ENCODE peak calls at places on chromosomes 3 and 15, in four cellular contexts. One of them, this sample, is unnamed.

GRCh38 chr3:87167634-87168456 is 59.3 kb upstream of the CHMP2B start:
- DNase-seq in fibroblast of the conjunctiva: peak
- DNase-seq in fibroblast of pulmonary artery: peak
- DNase-seq in stimulated activated CD8-positive, alpha-beta memory T cell treated with anti-CD3 and anti-CD28 coated beads, Interleukin-2, amount 100 ng/mL, for 48 hours: no peak
- DNase-seq in this sample: peak

GRCh38 chr15:52362497-52362896 is 66.9 kb upstream of the MYO5C start:
- DNase-seq in fibroblast of pulmonary artery: peak
- DNase-seq in fibroblast of the conjunctiva: no peak
- DNase-seq in stimulated activated CD8-positive, alpha-beta memory T cell treated with anti-CD3 and anti-CD28 coated beads, Interleukin-2, amount 100 ng/mL, for 48 hours: no peak
- DNase-seq in this sample: no peak

GRCh38 chr15:41115088-41115651 is 910 bp downstream of the INO80 start:
- DNase-seq in fibroblast of pulmonary artery: peak
- DNase-seq in fibroblast of the conjunctiva: peak
- DNase-seq in stimulated activated CD8-positive, alpha-beta memory T cell treated with anti-CD3 and anti-CD28 coated beads, Interleukin-2, amount 100 ng/mL, for 48 hours: no peak
- DNase-seq in this sample: no peak

GRCh38 chr15:56165234-56165633 is 78.4 kb downstream of the RFX7 start:
- DNase-seq in stimulated activated CD8-positive, alpha-beta memory T cell treated with anti-CD3 and anti-CD28 coated beads, Interleukin-2, amount 100 ng/mL, for 48 hours: no peak
- DNase-seq in fibroblast of pulmonary artery: no peak
- DNase-seq in fibroblast of the conjunctiva: no peak
- DNase-seq in this sample: no peak

GRCh38 chr15:77836116-77836798 is 203.5 kb upstream of the LINGO1 start:
- DNase-seq in fibroblast of pulmonary artery: peak
- DNase-seq in stimulated activated CD8-positive, alpha-beta memory T cell treated with anti-CD3 and anti-CD28 coated beads, Interleukin-2, amount 100 ng/mL, for 48 hours: no peak
- DNase-seq in fibroblast of the conjunctiva: no peak
- DNase-seq in this sample: no peak

GRCh38 chr3:11699083-11699427 is 55.3 kb upstream of the VGLL4 start:
- DNase-seq in fibroblast of pulmonary artery: peak
- DNase-seq in stimulated activated CD8-positive, alpha-beta memory T cell treated with anti-CD3 and anti-CD28 coated beads, Interleukin-2, amount 100 ng/mL, for 48 hours: no peak
- DNase-seq in fibroblast of the conjunctiva: peak
- DNase-seq in this sample: no peak

GRCh38 chr3:21398461-21398860 is 352.5 kb downstream of the ZNF385D start:
- DNase-seq in stimulated activated CD8-positive, alpha-beta memory T cell treated with anti-CD3 and anti-CD28 coated beads, Interleukin-2, amount 100 ng/mL, for 48 hours: no peak
- DNase-seq in fibroblast of pulmonary artery: no peak
- DNase-seq in fibroblast of the conjunctiva: no peak
- DNase-seq in this sample: no peak

GRCh38 chr3:193769437-193769836 is 176.4 kb downstream of the OPA1 start:
- DNase-seq in fibroblast of pulmonary artery: no peak
- DNase-seq in stimulated activated CD8-positive, alpha-beta memory T cell treated with anti-CD3 and anti-CD28 coated beads, Interleukin-2, amount 100 ng/mL, for 48 hours: no peak
- DNase-seq in fibroblast of the conjunctiva: no peak
- DNase-seq in this sample: no peak

GRCh38 chr3:192930585-192930984 is 12.9 kb upstream of the MB21D2 start:
- DNase-seq in fibroblast of pulmonary artery: no peak
- DNase-seq in fibroblast of the conjunctiva: no peak
- DNase-seq in stimulated activated CD8-positive, alpha-beta memory T cell treated with anti-CD3 and anti-CD28 coated beads, Interleukin-2, amount 100 ng/mL, for 48 hours: no peak
- DNase-seq in this sample: no peak

GRCh38 chr3:195194559-195195161 is 76.3 kb downstream of the XXYLT1 start:
- DNase-seq in stimulated activated CD8-positive, alpha-beta memory T cell treated with anti-CD3 and anti-CD28 coated beads, Interleukin-2, amount 100 ng/mL, for 48 hours: no peak
- DNase-seq in fibroblast of pulmonary artery: no peak
- DNase-seq in fibroblast of the conjunctiva: no peak
- DNase-seq in this sample: no peak

GRCh38 chr3:62823461-62824050 is 51.7 kb downstream of the CADPS start:
- DNase-seq in fibroblast of pulmonary artery: no peak
- DNase-seq in fibroblast of the conjunctiva: no peak
- DNase-seq in stimulated activated CD8-positive, alpha-beta memory T cell treated with anti-CD3 and anti-CD28 coated beads, Interleukin-2, amount 100 ng/mL, for 48 hours: no peak
- DNase-seq in this sample: no peak

GRCh38 chr15:67181221-67181639 is 73.2 kb downstream of the AAGAB start:
- DNase-seq in fibroblast of the conjunctiva: no peak
- DNase-seq in stimulated activated CD8-positive, alpha-beta memory T cell treated with anti-CD3 and anti-CD28 coated beads, Interleukin-2, amount 100 ng/mL, for 48 hours: no peak
- DNase-seq in fibroblast of pulmonary artery: no peak
- DNase-seq in this sample: no peak

GRCh38 chr3:124412642-124413041 is 317.6 kb upstream of the UMPS start:
- DNase-seq in fibroblast of pulmonary artery: no peak
- DNase-seq in fibroblast of the conjunctiva: no peak
- DNase-seq in stimulated activated CD8-positive, alpha-beta memory T cell treated with anti-CD3 and anti-CD28 coated beads, Interleukin-2, amount 100 ng/mL, for 48 hours: no peak
- DNase-seq in this sample: no peak

GRCh38 chr3:99373088-99373875 is 265.1 kb upstream of the COL8A1 start:
- DNase-seq in fibroblast of pulmonary artery: peak
- DNase-seq in stimulated activated CD8-positive, alpha-beta memory T cell treated with anti-CD3 and anti-CD28 coated beads, Interleukin-2, amount 100 ng/mL, for 48 hours: no peak
- DNase-seq in fibroblast of the conjunctiva: no peak
- DNase-seq in this sample: no peak

GRCh38 chr15:29672446-29672845 is 149.8 kb downstream of the TJP1 start:
- DNase-seq in stimulated activated CD8-positive, alpha-beta memory T cell treated with anti-CD3 and anti-CD28 coated beads, Interleukin-2, amount 100 ng/mL, for 48 hours: no peak
- DNase-seq in fibroblast of pulmonary artery: no peak
- DNase-seq in fibroblast of the conjunctiva: no peak
- DNase-seq in this sample: no peak

GRCh38 chr15:66893294-66893693 is 172.1 kb upstream of the SMAD3 start:
- DNase-seq in fibroblast of pulmonary artery: no peak
- DNase-seq in stimulated activated CD8-positive, alpha-beta memory T cell treated with anti-CD3 and anti-CD28 coated beads, Interleukin-2, amount 100 ng/mL, for 48 hours: no peak
- DNase-seq in fibroblast of the conjunctiva: no peak
- DNase-seq in this sample: no peak